ENCODE peak calls at places on chromosomes 13 and 19, in nine cellular contexts. N is HTR-8/SVneo; W is stimulated activated CD8-positive, alpha-beta memory T cell treated with anti-CD3 and anti-CD28 coated beads, Interleukin-2, amount 100 ng/mL, for 48 hours; A is substantia nigra; C is activated T-cell treated with anti-CD3 and anti-CD28 coated beads for 1 hour; F is hypothalamus; B is HFFc6; P is neural progenitor cell; O is smooth muscle cell of the brain vasculature. H is an unnamed sample.

GRCh38 chr19:2607712-2608601 is 94.5 kb downstream of the GNG7 start:
- DNase-seq in N (no peak), W (peak), A (no peak), C (peak), F (no peak), B (no peak), P (no peak), O (no peak), H (no peak)

GRCh38 chr13:80055804-80056203 is 285.1 kb downstream of the SPRY2 start:
- DNase-seq in N (no peak), W (no peak), A (no peak), C (no peak), F (no peak), B (no peak), P (peak), O (no peak), H (no peak)

GRCh38 chr13:23672616-23673015 is 102.4 kb downstream of the TNFRSF19 start:
- DNase-seq in N (no peak), W (no peak), A (no peak), C (no peak), F (no peak), B (no peak), P (no peak), O (no peak), H (peak)

GRCh38 chr13:43767351-43767901 is 19.3 kb downstream of the ENOX1 start:
- DNase-seq in N (no peak), W (no peak), A (no peak), C (no peak), F (no peak), B (no peak), P (no peak), O (no peak), H (peak)

GRCh38 chr19:33111587-33111986 is 20.3 kb upstream of the WDR88 start:
- DNase-seq in N (no peak), W (no peak), A (no peak), C (no peak), F (no peak), B (no peak), P (no peak), O (no peak), H (no peak)

GRCh38 chr13:94335786-94336357 is 143.6 kb downstream of the DCT start:
- DNase-seq in N (no peak), W (no peak), A (no peak), C (no peak), F (no peak), B (no peak), P (no peak), O (no peak), H (no peak)

GRCh38 chr19:50833117-50833801 is at the start of gene KLK15:
- DNase-seq in N (no peak), W (no peak), A (no peak), C (no peak), F (no peak), B (no peak), P (no peak), O (no peak), H (no peak)

GRCh38 chr19:16420781-16421386 is 50.9 kb downstream of the EPS15L1 start:
- DNase-seq in N (no peak), W (no peak), A (no peak), C (no peak), F (no peak), B (no peak), P (no peak), O (no peak), H (peak)

GRCh38 chr13:73035660-73036059 is 23.1 kb upstream of the KLF5 start:
- DNase-seq in N (no peak), W (no peak), A (no peak), C (no peak), F (no peak), B (no peak), P (no peak), O (no peak), H (no peak)

GRCh38 chr13:83065136-83065535 is 817.1 kb downstream of the SLITRK1 start:
- DNase-seq in N (no peak), W (no peak), A (no peak), C (no peak), F (no peak), B (peak), P (no peak), O (no peak), H (peak)

GRCh38 chr13:20960663-20961309 is 58.2 kb upstream of the XPO4 start:
- DNase-seq in N (no peak), W (no peak), A (no peak), C (no peak), F (no peak), B (no peak), P (no peak), O (no peak), H (no peak)

GRCh38 chr13:94656766-94657165 is 55.1 kb downstream of the GPR180 start:
- DNase-seq in N (peak), W (no peak), A (no peak), C (no peak), F (no peak), B (peak), P (no peak), O (peak), H (peak)

GRCh38 chr19:51370230-51370629 is 1.4 kb upstream of the CLDND2 start:
- DNase-seq in N (no peak), W (no peak), A (no peak), C (no peak), F (no peak), B (no peak), P (no peak), O (no peak), H (no peak)

GRCh38 chr19:1592023-1592754 is 476 bp downstream of the MBD3 start:
- DNase-seq in N (peak), W (peak), A (peak), C (peak), F (peak), B (peak), P (peak), O (peak), H (peak)

GRCh38 chr13:114130708-114131580 is 1.5 kb downstream of the RASA3 start:
- DNase-seq in N (peak), W (no peak), A (peak), C (no peak), F (peak), B (peak), P (peak), O (peak), H (peak)

GRCh38 chr19:4867534-4868285 is at the start of gene PLIN3:
- DNase-seq in N (peak), W (peak), A (peak), C (peak), F (peak), B (peak), P (peak), O (peak), H (peak)

GRCh38 chr19:39167461-39168257 is 29.1 kb upstream of the NCCRP1 start:
- DNase-seq in N (no peak), W (no peak), A (no peak), C (no peak), F (no peak), B (no peak), P (no peak), O (no peak), H (no peak)

GRCh38 chr13:111304041-111304544 is 16.3 kb upstream of the TEX29 start:
- DNase-seq in N (no peak), W (no peak), A (no peak), C (no peak), F (no peak), B (no peak), P (no peak), O (no peak), H (no peak)

GRCh38 chr13:77457989-77458388 is 77.5 kb upstream of the SCEL start:
- DNase-seq in N (no peak), W (no peak), A (no peak), C (no peak), F (no peak), B (no peak), P (no peak), O (no peak), H (no peak)

GRCh38 chr13:43127827-43128226 is 104.4 kb downstream of the DNAJC15 start:
- DNase-seq in N (no peak), W (no peak), A (no peak), C (no peak), F (no peak), B (no peak), P (no peak), O (no peak), H (no peak)

GRCh38 chr19:48867119-48867921 is 1.1 kb downstream of the PLEKHA4 start:
- DNase-seq in N (no peak), W (no peak), A (no peak), C (no peak), F (no peak), B (no peak), P (no peak), O (no peak), H (peak)

GRCh38 chr13:109114991-109115390 is 485.6 kb downstream of the MYO16 start:
- DNase-seq in N (no peak), W (no peak), A (no peak), C (no peak), F (no peak), B (no peak), P (no peak), O (no peak), H (no peak)

GRCh38 chr19:17931532-17932191 is 1.2 kb upstream of the CCDC124 start:
- DNase-seq in N (no peak), W (no peak), A (no peak), C (no peak), F (no peak), B (no peak), P (peak), O (no peak), H (no peak)

GRCh38 chr13:23979361-23980159 is 82.3 kb upstream of the C1QTNF9B start:
- DNase-seq in N (peak), W (no peak), A (peak), C (peak), F (peak), B (peak), P (peak), O (peak), H (peak)

GRCh38 chr19:43634516-43634876 is 5.2 kb downstream of the CADM4 start:
- DNase-seq in N (no peak), W (no peak), A (peak), C (no peak), F (peak), B (no peak), P (peak), O (no peak), H (no peak)